ENCODE peak calls at places on chromosomes 3 and 15, in eight cellular contexts. One of them, this sample, is unnamed.

GRCh38 chr3:157251685-157252084 is 91.7 kb upstream of the CCNL1 start:
- DNase-seq in tibial nerve: no peak
- DNase-seq in endodermal cell: no peak
- DNase-seq in PC-9: no peak
- DNase-seq in fibroblast of lung: no peak
- DNase-seq in H1: no peak
- DNase-seq in psoas muscle: no peak
- DNase-seq in A549: no peak
- DNase-seq in this sample: no peak

GRCh38 chr15:66923438-66923881 is 141.9 kb upstream of the SMAD3 start:
- DNase-seq in tibial nerve: no peak
- DNase-seq in endodermal cell: peak; percentile 94
- DNase-seq in PC-9: peak; percentile 35
- DNase-seq in fibroblast of lung: no peak
- DNase-seq in H1: peak; percentile 87
- DNase-seq in psoas muscle: no peak
- DNase-seq in A549: peak; percentile 58
- DNase-seq in this sample: peak; percentile 48

GRCh38 chr15:42729409-42729808 is 7.5 kb downstream of the CDAN1 start:
- DNase-seq in tibial nerve: no peak
- DNase-seq in endodermal cell: no peak
- DNase-seq in PC-9: no peak
- DNase-seq in fibroblast of lung: no peak
- DNase-seq in H1: peak; percentile 41
- DNase-seq in psoas muscle: no peak
- DNase-seq in A549: no peak
- DNase-seq in this sample: peak; percentile 41

GRCh38 chr3:177122183-177122856 is 75.0 kb downstream of the TBL1XR1 start:
- DNase-seq in tibial nerve: no peak
- DNase-seq in endodermal cell: no peak
- DNase-seq in PC-9: no peak
- DNase-seq in fibroblast of lung: no peak
- DNase-seq in H1: no peak
- DNase-seq in psoas muscle: no peak
- DNase-seq in A549: no peak
- DNase-seq in this sample: no peak

GRCh38 chr3:187992609-187993008 is 161.3 kb upstream of the LPP start:
- DNase-seq in tibial nerve: no peak
- DNase-seq in endodermal cell: no peak
- DNase-seq in PC-9: no peak
- DNase-seq in fibroblast of lung: no peak
- DNase-seq in H1: no peak
- DNase-seq in psoas muscle: no peak
- DNase-seq in A549: no peak
- DNase-seq in this sample: no peak

GRCh38 chr15:25060996-25061620 is 106.3 kb downstream of the SNRPN start:
- DNase-seq in tibial nerve: no peak
- DNase-seq in endodermal cell: peak; percentile 29
- DNase-seq in PC-9: no peak
- DNase-seq in fibroblast of lung: no peak
- DNase-seq in H1: no peak
- DNase-seq in psoas muscle: no peak
- DNase-seq in A549: no peak
- DNase-seq in this sample: peak; percentile 51

GRCh38 chr3:72368331-72368975 is 479.8 kb downstream of the SHQ1 start:
- DNase-seq in tibial nerve: no peak
- DNase-seq in endodermal cell: peak; percentile 42
- DNase-seq in PC-9: no peak
- DNase-seq in fibroblast of lung: peak; percentile 59
- DNase-seq in H1: no peak
- DNase-seq in psoas muscle: no peak
- DNase-seq in A549: no peak
- DNase-seq in this sample: no peak

GRCh38 chr3:63931290-63931689 is 19.1 kb upstream of the SCAANT1 start:
- DNase-seq in tibial nerve: no peak
- DNase-seq in endodermal cell: no peak
- DNase-seq in PC-9: no peak
- DNase-seq in fibroblast of lung: no peak
- DNase-seq in H1: no peak
- DNase-seq in psoas muscle: no peak
- DNase-seq in A549: no peak
- DNase-seq in this sample: no peak

GRCh38 chr3:107911337-107912000 is 179.4 kb downstream of the CD47 start:
- DNase-seq in tibial nerve: no peak
- DNase-seq in endodermal cell: no peak
- DNase-seq in PC-9: peak; percentile 44
- DNase-seq in fibroblast of lung: peak; percentile 18
- DNase-seq in H1: no peak
- DNase-seq in psoas muscle: no peak
- DNase-seq in A549: no peak
- DNase-seq in this sample: no peak

GRCh38 chr3:43753743-43754142 is 63.0 kb downstream of the ABHD5 start:
- DNase-seq in tibial nerve: no peak
- DNase-seq in endodermal cell: no peak
- DNase-seq in PC-9: peak; percentile 95
- DNase-seq in fibroblast of lung: peak; percentile 82
- DNase-seq in H1: no peak
- DNase-seq in psoas muscle: no peak
- DNase-seq in A549: no peak
- DNase-seq in this sample: no peak

GRCh38 chr3:133988631-133989161 is 41.0 kb downstream of the SLCO2A1 start:
- DNase-seq in tibial nerve: no peak
- DNase-seq in endodermal cell: peak; percentile 82
- DNase-seq in PC-9: no peak
- DNase-seq in fibroblast of lung: no peak
- DNase-seq in H1: no peak
- DNase-seq in psoas muscle: no peak
- DNase-seq in A549: no peak
- DNase-seq in this sample: no peak

GRCh38 chr15:90750186-90750585 is 33.0 kb downstream of the BLM start:
- DNase-seq in tibial nerve: no peak
- DNase-seq in endodermal cell: no peak
- DNase-seq in PC-9: no peak
- DNase-seq in fibroblast of lung: peak; percentile 43
- DNase-seq in H1: no peak
- DNase-seq in psoas muscle: no peak
- DNase-seq in A549: no peak
- DNase-seq in this sample: no peak

GRCh38 chr15:85014932-85015331 is 33.3 kb downstream of the PDE8A start:
- DNase-seq in tibial nerve: no peak
- DNase-seq in endodermal cell: no peak
- DNase-seq in PC-9: no peak
- DNase-seq in fibroblast of lung: no peak
- DNase-seq in H1: no peak
- DNase-seq in psoas muscle: no peak
- DNase-seq in A549: no peak
- DNase-seq in this sample: no peak

GRCh38 chr3:164779816-164780215 is 298.5 kb downstream of the SI start:
- DNase-seq in tibial nerve: no peak
- DNase-seq in endodermal cell: no peak
- DNase-seq in PC-9: no peak
- DNase-seq in fibroblast of lung: no peak
- DNase-seq in H1: no peak
- DNase-seq in psoas muscle: no peak
- DNase-seq in A549: no peak
- DNase-seq in this sample: no peak

GRCh38 chr3:169948559-169949371 is 17.8 kb upstream of the SEC62 start:
- DNase-seq in tibial nerve: no peak
- DNase-seq in endodermal cell: no peak
- DNase-seq in PC-9: no peak
- DNase-seq in fibroblast of lung: no peak
- DNase-seq in H1: no peak
- DNase-seq in psoas muscle: no peak
- DNase-seq in A549: no peak
- DNase-seq in this sample: peak; percentile 10

GRCh38 chr3:23659274-23659673 is 146.5 kb upstream of the UBE2E1 start:
- DNase-seq in tibial nerve: no peak
- DNase-seq in endodermal cell: no peak
- DNase-seq in PC-9: no peak
- DNase-seq in fibroblast of lung: no peak
- DNase-seq in H1: no peak
- DNase-seq in psoas muscle: no peak
- DNase-seq in A549: no peak
- DNase-seq in this sample: no peak

GRCh38 chr15:38028869-38029268 is 94.4 kb downstream of the TMCO5A start:
- DNase-seq in tibial nerve: no peak
- DNase-seq in endodermal cell: no peak
- DNase-seq in PC-9: no peak
- DNase-seq in fibroblast of lung: peak; percentile 30
- DNase-seq in H1: no peak
- DNase-seq in psoas muscle: no peak
- DNase-seq in A549: no peak
- DNase-seq in this sample: peak; percentile 68

GRCh38 chr3:175777495-175777894 is 918.4 kb downstream of the NAALADL2 start:
- DNase-seq in tibial nerve: no peak
- DNase-seq in endodermal cell: no peak
- DNase-seq in PC-9: no peak
- DNase-seq in fibroblast of lung: peak; percentile 72
- DNase-seq in H1: no peak
- DNase-seq in psoas muscle: no peak
- DNase-seq in A549: no peak
- DNase-seq in this sample: no peak

GRCh38 chr3:7929319-7929889 is 572.2 kb upstream of the LMCD1 start:
- DNase-seq in tibial nerve: no peak
- DNase-seq in endodermal cell: no peak
- DNase-seq in PC-9: no peak
- DNase-seq in fibroblast of lung: no peak
- DNase-seq in H1: no peak
- DNase-seq in psoas muscle: no peak
- DNase-seq in A549: no peak
- DNase-seq in this sample: no peak

DNA sequence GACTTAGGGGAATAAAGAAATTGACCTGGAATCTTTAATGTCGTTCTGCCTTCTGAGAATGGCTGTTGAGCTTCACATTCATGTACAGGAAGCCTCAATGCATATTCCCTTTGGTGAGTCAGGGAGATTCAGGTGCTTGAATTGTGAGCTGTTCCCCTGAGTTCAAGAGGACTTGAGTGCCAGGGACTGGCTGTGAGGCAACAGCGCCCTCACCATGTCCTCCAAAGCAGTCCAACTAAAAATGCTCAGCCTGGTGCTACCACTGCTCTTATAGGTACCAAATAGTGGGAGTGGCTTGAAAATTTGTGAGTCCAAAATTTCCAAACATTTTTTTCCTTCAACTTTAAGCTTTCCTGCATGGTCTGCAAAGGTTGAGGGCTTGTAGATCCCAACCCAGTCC is 54.1 kb downstream of the LEO1 start:
- DNase-seq in tibial nerve: no peak
- DNase-seq in endodermal cell: peak; percentile 80
- DNase-seq in PC-9: peak; percentile 58
- DNase-seq in fibroblast of lung: peak; percentile 36
- DNase-seq in H1: no peak
- DNase-seq in psoas muscle: no peak
- DNase-seq in A549: peak; percentile 44
- DNase-seq in this sample: peak; percentile 38
- TF ChIP-seq CTCF in tibial nerve: no peak
- TF ChIP-seq CTCF in endodermal cell: peak; percentile 77
- TF ChIP-seq CTCF in PC-9: peak; percentile 50
- TF ChIP-seq CTCF in fibroblast of lung: peak; percentile 18
- TF ChIP-seq CTCF in H1: peak; percentile 78
- TF ChIP-seq CTCF in psoas muscle: no peak
- TF ChIP-seq CTCF in A549: peak; percentile 76
- TF ChIP-seq CTCF in this sample: peak; percentile 44

GRCh38 chr3:193782280-193782654 is 189.3 kb downstream of the OPA1 start:
- DNase-seq in tibial nerve: no peak
- DNase-seq in endodermal cell: peak; percentile 90
- DNase-seq in PC-9: peak; percentile 100
- DNase-seq in fibroblast of lung: peak; percentile 84
- DNase-seq in H1: no peak
- DNase-seq in psoas muscle: no peak
- DNase-seq in A549: peak; percentile 18
- DNase-seq in this sample: no peak
- H3K4me1 ChIP-seq in tibial nerve: peaks cover 6% of the 10 kb centered on the region
- H3K4me1 ChIP-seq in endodermal cell: peaks cover 29% of the 10 kb centered on the region
- H3K4me1 ChIP-seq in PC-9: peaks cover 59% of the 10 kb centered on the region
- H3K4me1 ChIP-seq in fibroblast of lung: no peaks in the 10 kb centered on the region
- H3K4me1 ChIP-seq in H1: peaks cover 13% of the 10 kb centered on the region
- H3K4me1 ChIP-seq in psoas muscle: no peaks in the 10 kb centered on the region
- H3K4me1 ChIP-seq in A549: peaks cover 44% of the 10 kb centered on the region
- H3K4me1 ChIP-seq in this sample: peaks cover 5% of the 10 kb centered on the region

GRCh38 chr3:171827385-171827784 is 15.8 kb upstream of the TMEM212 start:
- DNase-seq in tibial nerve: no peak
- DNase-seq in endodermal cell: no peak
- DNase-seq in PC-9: no peak
- DNase-seq in fibroblast of lung: no peak
- DNase-seq in H1: no peak
- DNase-seq in psoas muscle: no peak
- DNase-seq in A549: no peak
- DNase-seq in this sample: no peak

GRCh38 chr3:171831936-171832335 is 11.2 kb upstream of the TMEM212 start:
- DNase-seq in tibial nerve: no peak
- DNase-seq in endodermal cell: no peak
- DNase-seq in PC-9: no peak
- DNase-seq in fibroblast of lung: peak; percentile 45
- DNase-seq in H1: no peak
- DNase-seq in psoas muscle: no peak
- DNase-seq in A549: no peak
- DNase-seq in this sample: no peak

GRCh38 chr3:171829841-171830559 is 13.1 kb upstream of the TMEM212 start:
- DNase-seq in tibial nerve: peak; percentile 54
- DNase-seq in endodermal cell: peak; percentile 92
- DNase-seq in PC-9: peak; percentile 54
- DNase-seq in fibroblast of lung: peak; percentile 72
- DNase-seq in H1: peak; percentile 73
- DNase-seq in psoas muscle: peak; percentile 76
- DNase-seq in A549: peak; percentile 68
- DNase-seq in this sample: peak; percentile 73

GRCh38 chr3:171827836-171828458 is 15.2 kb upstream of the TMEM212 start:
- DNase-seq in tibial nerve: no peak
- DNase-seq in endodermal cell: no peak
- DNase-seq in PC-9: no peak
- DNase-seq in fibroblast of lung: no peak
- DNase-seq in H1: no peak
- DNase-seq in psoas muscle: no peak
- DNase-seq in A549: no peak
- DNase-seq in this sample: no peak

GRCh38 chr3:171828852-171829770 is 14.0 kb upstream of the TMEM212 start:
- DNase-seq in tibial nerve: no peak
- DNase-seq in endodermal cell: no peak
- DNase-seq in PC-9: peak; percentile 1
- DNase-seq in fibroblast of lung: no peak
- DNase-seq in H1: no peak
- DNase-seq in psoas muscle: no peak
- DNase-seq in A549: no peak
- DNase-seq in this sample: no peak
- H3K27ac ChIP-seq in tibial nerve: peak overlapping the region; percentile 71
- H3K27ac ChIP-seq in endodermal cell: no peak overlapping the region
- H3K27ac ChIP-seq in PC-9: no peak overlapping the region
- H3K27ac ChIP-seq in fibroblast of lung: no peak overlapping the region
- H3K27ac ChIP-seq in H1: no peak overlapping the region
- H3K27ac ChIP-seq in psoas muscle: no peak overlapping the region
- H3K27ac ChIP-seq in A549: peak overlapping the region; percentile 81
- H3K27ac ChIP-seq in this sample: peak overlapping the region; percentile 63

DNA sequence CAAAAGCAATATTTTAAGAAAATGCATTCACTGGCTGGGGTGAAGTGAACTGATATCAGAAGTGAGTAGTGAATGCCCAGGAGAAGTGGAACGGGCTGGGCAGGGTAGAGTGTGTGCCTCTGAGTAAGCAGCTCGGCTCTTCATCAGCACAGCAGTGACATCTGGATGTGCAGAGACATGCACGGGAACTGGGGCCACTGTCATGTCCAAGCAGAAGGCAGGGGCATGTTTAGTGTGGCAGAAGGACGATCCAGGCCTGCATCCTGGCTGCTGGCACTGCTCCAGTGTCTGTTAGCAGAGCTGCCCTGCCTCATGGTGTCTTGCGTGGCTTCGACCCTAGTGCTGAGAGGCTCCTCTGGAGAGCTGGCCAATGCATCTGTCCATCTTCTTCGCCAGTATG is 305.6 kb upstream of the LRRFIP2 start:
- DNase-seq in tibial nerve: no peak
- DNase-seq in endodermal cell: no peak
- DNase-seq in PC-9: no peak
- DNase-seq in fibroblast of lung: no peak
- DNase-seq in H1: no peak
- DNase-seq in psoas muscle: no peak
- DNase-seq in A549: no peak
- DNase-seq in this sample: no peak
- TF ChIP-seq CTCF in tibial nerve: no peak
- TF ChIP-seq CTCF in endodermal cell: no peak
- TF ChIP-seq CTCF in PC-9: no peak
- TF ChIP-seq CTCF in fibroblast of lung: no peak
- TF ChIP-seq CTCF in H1: no peak
- TF ChIP-seq CTCF in psoas muscle: no peak
- TF ChIP-seq CTCF in A549: no peak
- TF ChIP-seq CTCF in this sample: no peak

This sample was measured in osteoblast.